ENCODE peak calls at places on chromosomes 5 and 9, in seven cellular contexts. R, F, V, O, M, T and A are unnamed samples.

GRCh38 chr9:123753011-123753410 is 176.9 kb downstream of the DENND1A start:
- DNase-seq in R (no peak), F (no peak), V (no peak), O (no peak), M (no peak), T (no peak), A (no peak)

GRCh38 chr9:128818839-128819715 is 777 bp downstream of the ENDOG start:
- DNase-seq in R (peak; percentile 45), F (peak; percentile 57), V (no peak), O (peak; percentile 38), M (no peak), T (peak; percentile 52), A (peak; percentile 85)

GRCh38 chr5:33371660-33372059 is 69.1 kb upstream of the TARS1 start:
- DNase-seq in R (no peak), F (peak; percentile 81), V (no peak), O (no peak), M (no peak), T (no peak), A (no peak)

GRCh38 chr5:172641359-172642045 is 439 bp downstream of the NEURL1B start:
- DNase-seq in R (no peak), F (no peak), V (no peak), O (no peak), M (no peak), T (no peak), A (peak; percentile 95)

GRCh38 chr5:52769061-52769460 is 18.7 kb upstream of the ITGA1 start:
- DNase-seq in R (no peak), F (no peak), V (no peak), O (no peak), M (no peak), T (no peak), A (no peak)

GRCh38 chr9:126327016-126327749 is 554 bp downstream of the MVB12B start:
- DNase-seq in R (no peak), F (peak; percentile 23), V (no peak), O (peak; percentile 10), M (peak; percentile 22), T (no peak), A (no peak)

GRCh38 chr9:101176384-101176783 is 147.9 kb downstream of the PLPPR1 start:
- DNase-seq in R (no peak), F (no peak), V (no peak), O (no peak), M (no peak), T (no peak), A (no peak)

GRCh38 chr5:138637256-138637655 is 62.1 kb upstream of the HSPA9 start:
- DNase-seq in R (no peak), F (no peak), V (no peak), O (no peak), M (no peak), T (no peak), A (no peak)

GRCh38 chr5:127934791-127935256 is 148.7 kb upstream of the SLC12A2 start:
- DNase-seq in R (peak; percentile 51), F (peak; percentile 69), V (no peak), O (peak; percentile 56), M (peak; percentile 76), T (no peak), A (peak; percentile 38)

GRCh38 chr5:58076473-58077257 is 383.2 kb downstream of the PLK2 start:
- DNase-seq in R (no peak), F (no peak), V (no peak), O (no peak), M (no peak), T (no peak), A (no peak)

GRCh38 chr9:120528834-120529233 is 51.1 kb downstream of the CDK5RAP2 start:
- DNase-seq in R (no peak), F (no peak), V (no peak), O (no peak), M (no peak), T (no peak), A (no peak)

GRCh38 chr9:135857371-135857786 is 50.0 kb downstream of the CAMSAP1 start:
- DNase-seq in R (no peak), F (peak; percentile 64), V (no peak), O (no peak), M (no peak), T (no peak), A (peak; percentile 72)

GRCh38 chr9:125493384-125493783 is 213.6 kb downstream of the MAPKAP1 start:
- DNase-seq in R (peak; percentile 68), F (no peak), V (no peak), O (peak; percentile 18), M (no peak), T (no peak), A (no peak)

GRCh38 chr9:83934569-83935275 is 13.5 kb upstream of the KIF27 start:
- DNase-seq in R (peak; percentile 44), F (peak; percentile 74), V (no peak), O (no peak), M (peak; percentile 19), T (no peak), A (no peak)

GRCh38 chr9:129836342-129837007 is 1.2 kb downstream of the USP20 start:
- DNase-seq in R (no peak), F (peak; percentile 24), V (no peak), O (no peak), M (no peak), T (no peak), A (no peak)

GRCh38 chr9:37104183-37104889 is 16.0 kb upstream of the ZCCHC7 start:
- DNase-seq in R (no peak), F (peak; percentile 95), V (no peak), O (no peak), M (peak; percentile 9), T (no peak), A (peak; percentile 69)

GRCh38 chr5:111602817-111603445 is 90.6 kb upstream of the STARD4 start:
- DNase-seq in R (no peak), F (no peak), V (no peak), O (no peak), M (no peak), T (no peak), A (no peak)

GRCh38 chr9:101711330-101711941 is 27.0 kb downstream of the GRIN3A start:
- DNase-seq in R (no peak), F (peak; percentile 22), V (no peak), O (no peak), M (peak; percentile 8), T (no peak), A (no peak)

GRCh38 chr9:126745574-126746411 is 59.0 kb upstream of the ZBTB43 start:
- DNase-seq in R (no peak), F (no peak), V (no peak), O (no peak), M (no peak), T (no peak), A (no peak)

GRCh38 chr5:121489972-121490371 is 361.7 kb upstream of the FTMT start:
- DNase-seq in R (no peak), F (no peak), V (no peak), O (no peak), M (no peak), T (no peak), A (no peak)

GRCh38 chr9:118129541-118129940 is 425.3 kb downstream of the TLR4 start:
- DNase-seq in R (no peak), F (no peak), V (no peak), O (no peak), M (no peak), T (no peak), A (no peak)

GRCh38 chr5:113240032-113240431 is 194.8 kb downstream of the TSSK1B start:
- DNase-seq in R (no peak), F (no peak), V (no peak), O (no peak), M (no peak), T (no peak), A (no peak)

GRCh38 chr9:98067184-98067583 is 10.7 kb downstream of the NANS start:
- DNase-seq in R (no peak), F (no peak), V (no peak), O (no peak), M (no peak), T (no peak), A (no peak)
- H3K36me3 ChIP-seq in R (peaks cover 15% of the 10 kb centered on the region), F (peaks cover 37% of the 10 kb centered on the region), V (no peaks in the 10 kb centered on the region), O (peaks cover 2% of the 10 kb centered on the region), M (peaks cover 23% of the 10 kb centered on the region), T (peaks cover 44% of the 10 kb centered on the region), A (peaks cover 52% of the 10 kb centered on the region)

DNA sequence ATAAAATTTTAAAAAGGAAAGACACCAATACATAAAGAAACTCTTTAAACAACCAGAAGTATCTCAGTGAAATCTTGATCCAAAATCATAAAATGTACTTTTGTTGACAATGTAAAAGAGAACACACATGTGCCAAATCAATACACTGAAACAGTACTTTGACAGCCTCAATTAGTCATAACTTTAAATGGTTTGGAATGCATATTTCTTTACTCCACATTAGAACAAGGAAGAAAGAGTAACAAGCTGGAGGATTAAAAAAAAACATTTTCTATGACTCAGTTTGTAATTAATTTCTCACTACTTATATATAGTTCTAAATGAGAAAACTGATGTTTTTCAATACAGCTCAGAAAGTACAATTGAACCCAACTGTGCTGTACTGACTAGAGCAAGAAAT is 101.1 kb downstream of the NR3C1 start:
- DNase-seq in R (no peak), F (peak; percentile 35), V (no peak), O (no peak), M (no peak), T (no peak), A (no peak)
- H3K36me3 ChIP-seq in R (peaks cover 10% of the 10 kb centered on the region), F (peaks cover 78% of the 10 kb centered on the region), V (no peaks in the 10 kb centered on the region), O (no peaks in the 10 kb centered on the region), M (peaks cover 3% of the 10 kb centered on the region), T (peaks cover 47% of the 10 kb centered on the region), A (peaks cover 34% of the 10 kb centered on the region)

GRCh38 chr9:15786616-15787015 is 233.8 kb downstream of the CCDC171 start:
- DNase-seq in R (no peak), F (no peak), V (no peak), O (no peak), M (no peak), T (no peak), A (no peak)

GRCh38 chr9:15785584-15785983 is 232.7 kb downstream of the CCDC171 start:
- DNase-seq in R (no peak), F (no peak), V (no peak), O (no peak), M (no peak), T (no peak), A (no peak)
- H3K36me3 ChIP-seq in R (no peaks in the 10 kb centered on the region), F (no peaks in the 10 kb centered on the region), V (peaks cover 3% of the 10 kb centered on the region), O (no peaks in the 10 kb centered on the region), M (no peaks in the 10 kb centered on the region), T (no peaks in the 10 kb centered on the region), A (no peaks in the 10 kb centered on the region)

GRCh38 chr5:643351-643801 is 31.2 kb downstream of the CEP72 start:
- DNase-seq in R (no peak), F (no peak), V (no peak), O (no peak), M (no peak), T (no peak), A (no peak)
- H3K36me3 ChIP-seq in R (peaks cover 4% of the 10 kb centered on the region), F (no peaks in the 10 kb centered on the region), V (no peaks in the 10 kb centered on the region), O (no peaks in the 10 kb centered on the region), M (peaks cover 29% of the 10 kb centered on the region), T (peaks cover 9% of the 10 kb centered on the region), A (peaks cover 6% of the 10 kb centered on the region)

GRCh38 chr5:169686137-169686536 is 49.1 kb downstream of the DOCK2 start:
- DNase-seq in R (no peak), F (no peak), V (no peak), O (no peak), M (no peak), T (no peak), A (no peak)

GRCh38 chr5:169691473-169691872 is 54.4 kb downstream of the DOCK2 start:
- DNase-seq in R (no peak), F (peak; percentile 8), V (no peak), O (no peak), M (no peak), T (no peak), A (no peak)

GRCh38 chr5:169688106-169688505 is 51.0 kb downstream of the DOCK2 start:
- DNase-seq in R (no peak), F (no peak), V (no peak), O (no peak), M (no peak), T (no peak), A (no peak)
- H3K36me3 ChIP-seq in R (no peaks in the 10 kb centered on the region), F (no peaks in the 10 kb centered on the region), V (no peaks in the 10 kb centered on the region), O (no peaks in the 10 kb centered on the region), M (no peaks in the 10 kb centered on the region), T (no peaks in the 10 kb centered on the region), A (no peaks in the 10 kb centered on the region)

GRCh38 chr5:80646926-80647325 is 7.5 kb upstream of the MSH3 start:
- DNase-seq in R (no peak), F (no peak), V (no peak), O (no peak), M (no peak), T (no peak), A (no peak)
- H3K36me3 ChIP-seq in R (peaks cover 4% of the 10 kb centered on the region), F (no peaks in the 10 kb centered on the region), V (no peaks in the 10 kb centered on the region), O (no peaks in the 10 kb centered on the region), M (peaks cover 15% of the 10 kb centered on the region), T (peaks cover 26% of the 10 kb centered on the region), A (peaks cover 31% of the 10 kb centered on the region)